ENCODE peak calls at places on chromosomes 3 and 15, in eight cellular contexts. I is fibroblast of lung, B is psoas muscle, C is transverse colon, U is cardiac muscle cell, T is MM.1S, V is PC-3, O is upper lobe of right lung. L is an unnamed sample.
A peak's percentile ranks its signal among the peaks of the same experiment; 100 is the strongest.

GRCh38 chr3:47370887-47371697 is 9.7 kb upstream of the PTPN23 start:
- DNase-seq in I (no peak), B (no peak), C (peak; percentile 23), U (peak; percentile 16), T (peak; percentile 10), V (no peak), O (no peak), L (no peak)

GRCh38 chr3:186790261-186790981 is 7.0 kb downstream of the EIF4A2 start:
- DNase-seq in I (peak; percentile 63), B (no peak), C (no peak), U (peak; percentile 33), T (peak; percentile 54), V (peak; percentile 33), O (no peak), L (no peak)

GRCh38 chr3:30749230-30749629 is 142.8 kb downstream of the TGFBR2 start:
- DNase-seq in I (peak; percentile 38), B (no peak), C (no peak), U (no peak), T (no peak), V (peak; percentile 70), O (no peak), L (no peak)

GRCh38 chr3:185718736-185719456 is 105.9 kb downstream of the IGF2BP2 start:
- DNase-seq in I (no peak), B (no peak), C (no peak), U (no peak), T (no peak), V (no peak), O (no peak), L (no peak)

GRCh38 chr3:142276780-142277179 is 51.4 kb upstream of the GK5 start:
- DNase-seq in I (peak; percentile 54), B (no peak), C (no peak), U (no peak), T (no peak), V (no peak), O (no peak), L (no peak)

GRCh38 chr15:48250640-48251076 is 44.6 kb downstream of the SLC12A1 start:
- DNase-seq in I (peak; percentile 81), B (no peak), C (peak; percentile 12), U (peak; percentile 67), T (peak; percentile 65), V (peak; percentile 60), O (no peak), L (peak; percentile 19)

GRCh38 chr3:119279101-119279554 is 15.1 kb upstream of the ARHGAP31 start:
- DNase-seq in I (no peak), B (no peak), C (peak; percentile 28), U (peak; percentile 57), T (no peak), V (no peak), O (peak; percentile 81), L (no peak)

GRCh38 chr3:15292765-15293522 is 39.4 kb downstream of the SH3BP5 start:
- DNase-seq in I (peak; percentile 50), B (peak; percentile 72), C (peak; percentile 32), U (no peak), T (no peak), V (no peak), O (peak; percentile 71), L (no peak)

GRCh38 chr3:175672119-175672689 is 813.1 kb downstream of the NAALADL2 start:
- DNase-seq in I (peak; percentile 20), B (no peak), C (no peak), U (no peak), T (no peak), V (peak; percentile 14), O (no peak), L (no peak)

GRCh38 chr3:126656376-126657134 is 1.6 kb upstream of the TXNRD3 start:
- DNase-seq in I (no peak), B (no peak), C (no peak), U (no peak), T (no peak), V (no peak), O (no peak), L (no peak)

GRCh38 chr3:16583551-16583950 is 21.7 kb downstream of the DAZL start:
- DNase-seq in I (no peak), B (no peak), C (no peak), U (no peak), T (no peak), V (peak; percentile 39), O (no peak), L (no peak)

GRCh38 chr3:23650371-23651140 is 155.2 kb upstream of the UBE2E1 start:
- DNase-seq in I (peak; percentile 85), B (no peak), C (no peak), U (no peak), T (no peak), V (peak; percentile 94), O (no peak), L (no peak)

GRCh38 chr3:39180183-39180545 is 12.2 kb downstream of the XIRP1 start:
- DNase-seq in I (no peak), B (no peak), C (no peak), U (no peak), T (no peak), V (no peak), O (no peak), L (no peak)

GRCh38 chr3:111197485-111197884 is 125.9 kb downstream of the NECTIN3 start:
- DNase-seq in I (no peak), B (no peak), C (no peak), U (no peak), T (no peak), V (no peak), O (no peak), L (no peak)

GRCh38 chr15:40959331-40960141 is 6.3 kb downstream of the CHAC1 start:
- DNase-seq in I (no peak), B (no peak), C (no peak), U (no peak), T (no peak), V (no peak), O (no peak), L (no peak)

GRCh38 chr3:4978966-4979400 is 254 bp upstream of the BHLHE40 start:
- DNase-seq in I (peak; percentile 99), B (peak; percentile 97), C (peak; percentile 94), U (peak; percentile 92), T (peak; percentile 87), V (peak; percentile 95), O (peak; percentile 98), L (peak; percentile 83)

GRCh38 chr3:66617351-66617750 is 116.5 kb upstream of the LRIG1 start:
- DNase-seq in I (no peak), B (no peak), C (no peak), U (no peak), T (no peak), V (no peak), O (no peak), L (no peak)

GRCh38 chr15:82159922-82160321 is 102.6 kb downstream of the EFL1 start:
- DNase-seq in I (peak; percentile 100), B (peak; percentile 71), C (no peak), U (no peak), T (no peak), V (peak; percentile 54), O (no peak), L (no peak)

DNA sequence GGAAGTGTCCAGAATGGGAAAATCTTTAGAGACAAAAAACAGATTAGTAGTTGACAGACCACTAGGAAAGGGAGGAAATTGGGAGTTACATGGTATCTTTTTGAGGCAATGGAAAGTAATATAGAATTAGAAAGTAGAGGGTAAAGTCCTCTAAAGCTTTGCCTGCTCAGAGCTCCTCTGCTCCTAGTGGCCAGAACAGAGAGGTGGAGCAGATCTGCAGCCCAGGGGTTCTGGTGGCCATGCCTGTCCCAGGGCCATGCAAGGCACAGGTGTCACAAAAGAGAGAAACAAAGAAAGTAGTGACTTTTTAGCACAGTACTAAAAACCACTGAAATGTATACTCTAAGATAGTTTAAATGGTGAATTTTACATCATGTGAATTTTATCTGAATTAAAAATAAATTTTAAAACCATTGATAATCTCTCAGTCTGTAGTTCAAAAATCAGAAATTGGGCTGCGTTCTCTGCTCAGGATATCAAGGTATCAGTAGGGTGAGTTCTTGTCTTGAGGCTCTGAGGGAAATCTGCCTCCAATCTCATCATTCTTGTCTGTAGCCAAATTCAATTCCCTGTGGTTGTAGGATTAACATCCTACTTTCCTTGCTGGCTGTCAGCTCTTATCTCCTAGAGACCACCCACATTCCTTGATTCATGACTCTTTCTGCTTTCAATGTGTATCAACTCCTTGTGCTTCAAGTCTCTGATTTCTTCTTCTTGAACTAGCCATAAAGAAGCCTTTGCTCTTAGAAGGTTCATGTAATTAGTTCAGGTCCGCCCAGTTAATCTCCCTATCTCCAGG is 23.6 kb downstream of the PYGO1 start:
- DNase-seq in I (peak; percentile 17), B (no peak), C (no peak), U (no peak), T (no peak), V (no peak), O (no peak), L (no peak)
- TF ChIP-seq CTCF in I (peak; percentile 21), B (no peak), C (no peak), U (no peak), T (peak; percentile 5), V (no peak), O (peak; percentile 7), L (no peak)

GRCh38 chr15:44882499-44882968 is 74.0 kb upstream of the TERB2 start:
- DNase-seq in I (no peak), B (no peak), C (no peak), U (no peak), T (no peak), V (peak; percentile 16), O (no peak), L (no peak)

GRCh38 chr15:44879066-44879465 is 77.4 kb upstream of the TERB2 start:
- DNase-seq in I (no peak), B (no peak), C (no peak), U (no peak), T (no peak), V (no peak), O (no peak), L (no peak)

GRCh38 chr15:44883219-44883900 is 73.1 kb upstream of the TERB2 start:
- DNase-seq in I (no peak), B (no peak), C (no peak), U (no peak), T (no peak), V (no peak), O (no peak), L (no peak)
- H3K27ac ChIP-seq in I (no peak overlapping the region), B (no peak overlapping the region), C (no peak overlapping the region), U (no peak overlapping the region), T (no peak overlapping the region), V (no peak overlapping the region), O (no peak overlapping the region), L (no peak overlapping the region)

GRCh38 chr3:21216598-21216997 is 534.4 kb downstream of the ZNF385D start:
- DNase-seq in I (no peak), B (no peak), C (no peak), U (no peak), T (no peak), V (peak; percentile 43), O (no peak), L (no peak)
- TF ChIP-seq CTCF in I (peak; percentile 57), B (no peak), C (no peak), U (peak; percentile 35), T (peak; percentile 34), V (peak; percentile 58), O (no peak), L (no peak)

DNA sequence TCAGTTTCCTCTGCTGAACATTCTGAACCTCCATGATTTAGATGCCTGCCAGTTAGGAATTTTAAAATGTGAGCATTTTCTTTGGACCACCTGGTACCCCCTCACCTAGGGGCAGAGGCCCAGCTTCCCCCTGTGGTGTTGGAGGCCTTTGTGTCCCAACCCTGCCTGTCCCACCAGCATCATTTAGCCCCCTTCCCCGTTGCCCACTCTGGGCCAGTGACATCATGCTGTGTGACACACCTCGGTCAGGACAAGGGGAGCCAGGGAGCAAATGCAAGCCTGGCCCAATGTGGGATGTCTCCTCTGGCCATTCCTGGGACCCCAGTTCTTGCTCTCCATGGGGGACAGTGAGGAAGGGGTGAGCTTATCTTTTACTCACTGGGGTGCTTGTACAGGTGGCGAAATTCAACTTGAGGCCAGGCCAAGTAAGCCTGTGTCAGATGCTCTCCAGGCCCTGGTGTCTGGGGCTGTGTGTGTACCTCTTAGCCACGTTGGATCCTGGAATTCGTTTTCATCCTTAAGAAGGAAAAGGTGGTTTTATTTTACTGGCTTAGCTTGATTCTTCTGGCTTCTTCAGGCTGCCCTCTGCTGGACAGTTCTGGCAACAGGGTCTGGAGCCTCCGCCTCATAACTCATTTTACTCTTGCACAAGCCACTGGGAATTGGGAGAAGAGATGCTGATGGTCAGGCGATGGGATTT is 49.7 kb upstream of the MYZAP start:
- DNase-seq in I (peak; percentile 57), B (peak; percentile 83), C (peak; percentile 80), U (peak; percentile 69), T (no peak), V (peak; percentile 74), O (no peak), L (peak; percentile 49)
- H3K27ac ChIP-seq in I (no peak overlapping the region), B (no peak overlapping the region), C (no peak overlapping the region), U (peak overlapping the region; percentile 46), T (no peak overlapping the region), V (no peak overlapping the region), O (no peak overlapping the region), L (no peak overlapping the region)